ENCODE peak calls at places on chromosomes 2 and 18, in four cellular contexts. B, W, O and Z are unnamed samples.

GRCh38 chr18:11849845-11850747 is 1.1 kb upstream of the CHMP1B start:
- DNase-seq in O (peak; percentile 13), W (peak; percentile 12), B (peak; percentile 98), Z (peak; percentile 87)

GRCh38 chr2:46561731-46562450 is 82.5 kb downstream of the TMEM247 start:
- DNase-seq in W (no peak), B (no peak), O (no peak), Z (no peak)

GRCh38 chr2:187050409-187050998 is 201.5 kb upstream of the ZSWIM2 start:
- DNase-seq in B (no peak), W (no peak), O (no peak), Z (no peak)

GRCh38 chr2:211203986-211204385 is 647.6 kb downstream of the CPS1 start:
- DNase-seq in B (no peak), W (no peak), O (no peak), Z (no peak)

GRCh38 chr2:237497820-237498128 is 10.7 kb downstream of the MLPH start:
- DNase-seq in W (no peak), O (no peak), B (peak; percentile 28), Z (no peak)

GRCh38 chr2:61658841-61659780 is 121.0 kb upstream of the XPO1 start:
- DNase-seq in W (peak; percentile 71), B (peak; percentile 47), O (no peak), Z (peak; percentile 63)

GRCh38 chr2:98063289-98063688 is 23.7 kb upstream of the VWA3B start:
- DNase-seq in B (no peak), W (no peak), O (no peak), Z (no peak)

GRCh38 chr2:7530001-7530400 is 612.8 kb downstream of the RNF144A start:
- DNase-seq in O (no peak), W (no peak), B (no peak), Z (peak; percentile 13)

GRCh38 chr2:241063093-241063551 is 39.0 kb downstream of the MTERF4 start:
- DNase-seq in B (no peak), O (no peak), W (no peak), Z (no peak)

GRCh38 chr2:200578778-200579177 is 7.0 kb upstream of the AOX1 start:
- DNase-seq in B (peak; percentile 36), O (no peak), W (no peak), Z (peak; percentile 40)

GRCh38 chr18:34951625-34952379 is 89.4 kb upstream of the MAPRE2 start:
- DNase-seq in B (no peak), W (no peak), O (no peak), Z (no peak)

GRCh38 chr2:227295806-227296205 is 29.2 kb upstream of the MFF start:
- DNase-seq in B (no peak), O (no peak), W (no peak), Z (no peak)

GRCh38 chr2:98025481-98026037 is 29.8 kb upstream of the TMEM131 start:
- DNase-seq in O (no peak), W (no peak), B (no peak), Z (no peak)

GRCh38 chr2:171521361-171522056 is 765 bp upstream of the CYBRD1 start:
- DNase-seq in W (no peak), B (no peak), O (no peak), Z (no peak)

GRCh38 chr2:9473308-9473984 is 905 bp upstream of the IAH1 start:
- DNase-seq in B (no peak), W (peak; percentile 9), O (no peak), Z (no peak)

GRCh38 chr2:183093857-183094657 is 15.5 kb downstream of the DUSP19 start:
- DNase-seq in W (no peak), O (no peak), B (peak; percentile 56), Z (peak; percentile 53)

GRCh38 chr2:9310390-9310789 is 103.8 kb downstream of the ASAP2 start:
- DNase-seq in B (peak; percentile 82), W (no peak), O (no peak), Z (peak; percentile 92)

GRCh38 chr2:46435796-46436360 is 43.5 kb upstream of the TMEM247 start:
- DNase-seq in W (no peak), B (no peak), O (no peak), Z (no peak)

GRCh38 chr2:119223521-119224390 is at the start of gene STEAP3:
- DNase-seq in W (peak; percentile 90), O (no peak), B (peak; percentile 62), Z (peak; percentile 17)

GRCh38 chr2:235191933-235192332 is 240.1 kb downstream of the SH3BP4 start:
- DNase-seq in W (no peak), O (no peak), B (no peak), Z (no peak)

GRCh38 chr2:239309398-239310245 is 91.2 kb downstream of the HDAC4 start:
- DNase-seq in O (no peak), B (no peak), W (no peak), Z (no peak)

GRCh38 chr2:218259099-218259921 is 1.5 kb upstream of the GPBAR1 start:
- DNase-seq in B (peak; percentile 58), W (peak; percentile 75), O (no peak), Z (no peak)

GRCh38 chr2:105081006-105081701 is 43.3 kb downstream of the MRPS9 start:
- DNase-seq in W (no peak), B (peak; percentile 22), O (no peak), Z (no peak)

GRCh38 chr2:241851325-241852115 is 7.2 kb downstream of the PDCD1 start:
- DNase-seq in O (no peak), W (no peak), B (no peak), Z (no peak)

GRCh38 chr2:128835974-128836373 is 517.3 kb upstream of the HS6ST1 start:
- DNase-seq in B (no peak), W (no peak), O (no peak), Z (no peak)

GRCh38 chr18:1222880-1223279 is 318.2 kb downstream of the ADCYAP1 start:
- DNase-seq in O (no peak), B (no peak), W (no peak), Z (no peak)

GRCh38 chr2:174614261-174614660 is 16.7 kb upstream of the WIPF1 start:
- DNase-seq in O (no peak), W (no peak), B (peak; percentile 77), Z (peak; percentile 86)

GRCh38 chr18:58427321-58427720 is 201.6 kb downstream of the ALPK2 start:
- DNase-seq in B (no peak), O (no peak), W (no peak), Z (no peak)

GRCh38 chr2:42567806-42568429 is 514 bp upstream of the MTA3 start:
- DNase-seq in B (peak; percentile 42), O (no peak), W (peak; percentile 55), Z (no peak)

GRCh38 chr2:223000872-223001825 is 50.8 kb upstream of the KCNE4 start:
- DNase-seq in B (no peak), W (no peak), O (no peak), Z (no peak)

GRCh38 chr2:217573565-217573964 is 429.2 kb downstream of the TNS1 start:
- DNase-seq in W (no peak), O (no peak), B (peak; percentile 26), Z (peak; percentile 5)

GRCh38 chr2:167487728-167488127 is 599.4 kb downstream of the XIRP2 start:
- DNase-seq in O (no peak), W (no peak), B (no peak), Z (no peak)

GRCh38 chr18:58977801-58978200 is 113.1 kb downstream of the ZNF532 start:
- DNase-seq in W (no peak), B (no peak), O (no peak), Z (no peak)

GRCh38 chr2:149715005-149715592 is 127.5 kb upstream of the MMADHC start:
- DNase-seq in B (peak; percentile 50), O (no peak), W (no peak), Z (peak; percentile 42)